ENCODE peak calls at places on chromosome 20, in five cellular contexts. One of them, this sample, is unnamed.

GRCh38 chr20:50196248-50196647 is 5.6 kb downstream of the CEBPB start:
- DNase-seq in IMR-90: no peak
- DNase-seq in SJSA1: no peak
- DNase-seq in caudate nucleus: no peak
- DNase-seq in CD8-positive, alpha-beta T cell: no peak
- DNase-seq in this sample: no peak

GRCh38 chr20:54199721-54200176 is 8.1 kb upstream of the PFDN4 start:
- DNase-seq in IMR-90: peak; percentile 73
- DNase-seq in SJSA1: peak; percentile 60
- DNase-seq in caudate nucleus: peak; percentile 58
- DNase-seq in CD8-positive, alpha-beta T cell: peak; percentile 60
- DNase-seq in this sample: peak; percentile 34

GRCh38 chr20:23147964-23148720 is 62.0 kb upstream of the CD93 start:
- DNase-seq in IMR-90: peak; percentile 90
- DNase-seq in SJSA1: peak; percentile 76
- DNase-seq in caudate nucleus: no peak
- DNase-seq in CD8-positive, alpha-beta T cell: no peak
- DNase-seq in this sample: no peak

GRCh38 chr20:54017846-54018245 is 52.5 kb downstream of the BCAS1 start:
- DNase-seq in IMR-90: no peak
- DNase-seq in SJSA1: no peak
- DNase-seq in caudate nucleus: no peak
- DNase-seq in CD8-positive, alpha-beta T cell: no peak
- DNase-seq in this sample: no peak

GRCh38 chr20:18847226-18847625 is 33.6 kb downstream of the SCP2D1 start:
- DNase-seq in IMR-90: no peak
- DNase-seq in SJSA1: no peak
- DNase-seq in caudate nucleus: no peak
- DNase-seq in CD8-positive, alpha-beta T cell: no peak
- DNase-seq in this sample: no peak

GRCh38 chr20:9660236-9660868 is 146.0 kb downstream of the LAMP5 start:
- DNase-seq in IMR-90: peak; percentile 20
- DNase-seq in SJSA1: peak; percentile 4
- DNase-seq in caudate nucleus: no peak
- DNase-seq in CD8-positive, alpha-beta T cell: no peak
- DNase-seq in this sample: no peak

GRCh38 chr20:58188496-58188895 is 40.0 kb downstream of the ANKRD60 start:
- DNase-seq in IMR-90: no peak
- DNase-seq in SJSA1: no peak
- DNase-seq in caudate nucleus: no peak
- DNase-seq in CD8-positive, alpha-beta T cell: no peak
- DNase-seq in this sample: no peak

GRCh38 chr20:47161411-47161810 is 195.1 kb downstream of the ZMYND8 start:
- DNase-seq in IMR-90: no peak
- DNase-seq in SJSA1: no peak
- DNase-seq in caudate nucleus: no peak
- DNase-seq in CD8-positive, alpha-beta T cell: no peak
- DNase-seq in this sample: no peak

GRCh38 chr20:26209171-26209941 is 512.7 kb upstream of the ZNF337 start:
- DNase-seq in IMR-90: peak; percentile 11
- DNase-seq in SJSA1: no peak
- DNase-seq in caudate nucleus: peak; percentile 93
- DNase-seq in CD8-positive, alpha-beta T cell: no peak
- DNase-seq in this sample: no peak

GRCh38 chr20:63957004-63957689 is 931 bp upstream of the UCKL1 start:
- DNase-seq in IMR-90: peak; percentile 49
- DNase-seq in SJSA1: no peak
- DNase-seq in caudate nucleus: peak; percentile 57
- DNase-seq in CD8-positive, alpha-beta T cell: peak; percentile 58
- DNase-seq in this sample: no peak

GRCh38 chr20:723756-724155 is 44.5 kb downstream of the SLC52A3 start:
- DNase-seq in IMR-90: no peak
- DNase-seq in SJSA1: no peak
- DNase-seq in caudate nucleus: no peak
- DNase-seq in CD8-positive, alpha-beta T cell: no peak
- DNase-seq in this sample: no peak

GRCh38 chr20:25206063-25206403 is 10.5 kb downstream of the ENTPD6 start:
- DNase-seq in IMR-90: no peak
- DNase-seq in SJSA1: no peak
- DNase-seq in caudate nucleus: no peak
- DNase-seq in CD8-positive, alpha-beta T cell: no peak
- DNase-seq in this sample: no peak

GRCh38 chr20:56166781-56167465 is 81.6 kb upstream of the MC3R start:
- DNase-seq in IMR-90: no peak
- DNase-seq in SJSA1: no peak
- DNase-seq in caudate nucleus: no peak
- DNase-seq in CD8-positive, alpha-beta T cell: no peak
- DNase-seq in this sample: no peak

GRCh38 chr20:23115823-23116222 is 29.7 kb upstream of the CD93 start:
- DNase-seq in IMR-90: no peak
- DNase-seq in SJSA1: no peak
- DNase-seq in caudate nucleus: no peak
- DNase-seq in CD8-positive, alpha-beta T cell: no peak
- DNase-seq in this sample: no peak

GRCh38 chr20:24782801-24783630 is 166.1 kb upstream of the CST7 start:
- DNase-seq in IMR-90: no peak
- DNase-seq in SJSA1: no peak
- DNase-seq in caudate nucleus: no peak
- DNase-seq in CD8-positive, alpha-beta T cell: no peak
- DNase-seq in this sample: no peak

GRCh38 chr20:63935447-63935846 is 20.8 kb downstream of the UCKL1 start:
- DNase-seq in IMR-90: no peak
- DNase-seq in SJSA1: no peak
- DNase-seq in caudate nucleus: no peak
- DNase-seq in CD8-positive, alpha-beta T cell: no peak
- DNase-seq in this sample: no peak

GRCh38 chr20:6959900-6960312 is 192.4 kb downstream of the BMP2 start:
- DNase-seq in IMR-90: no peak
- DNase-seq in SJSA1: no peak
- DNase-seq in caudate nucleus: no peak
- DNase-seq in CD8-positive, alpha-beta T cell: no peak
- DNase-seq in this sample: no peak

GRCh38 chr20:53642196-53643030 is 48.8 kb upstream of the ZNF217 start:
- DNase-seq in IMR-90: peak; percentile 50
- DNase-seq in SJSA1: peak; percentile 91
- DNase-seq in caudate nucleus: no peak
- DNase-seq in CD8-positive, alpha-beta T cell: peak; percentile 25
- DNase-seq in this sample: no peak

GRCh38 chr20:10171864-10172751 is 46.5 kb upstream of the SNAP25 start:
- DNase-seq in IMR-90: peak; percentile 25
- DNase-seq in SJSA1: peak; percentile 81
- DNase-seq in caudate nucleus: peak; percentile 70
- DNase-seq in CD8-positive, alpha-beta T cell: no peak
- DNase-seq in this sample: peak; percentile 23

GRCh38 chr20:64037199-64037497 is 1.2 kb downstream of the C20orf204 start:
- DNase-seq in IMR-90: no peak
- DNase-seq in SJSA1: no peak
- DNase-seq in caudate nucleus: no peak
- DNase-seq in CD8-positive, alpha-beta T cell: no peak
- DNase-seq in this sample: no peak

GRCh38 chr20:62505337-62506045 is 29.7 kb upstream of the GATA5 start:
- DNase-seq in IMR-90: no peak
- DNase-seq in SJSA1: no peak
- DNase-seq in caudate nucleus: no peak
- DNase-seq in CD8-positive, alpha-beta T cell: no peak
- DNase-seq in this sample: no peak

GRCh38 chr20:24724982-24725533 is 224.0 kb upstream of the CST7 start:
- DNase-seq in IMR-90: no peak
- DNase-seq in SJSA1: no peak
- DNase-seq in caudate nucleus: no peak
- DNase-seq in CD8-positive, alpha-beta T cell: no peak
- DNase-seq in this sample: no peak

GRCh38 chr20:25277051-25277801 is 29.3 kb downstream of the PYGB start:
- DNase-seq in IMR-90: no peak
- DNase-seq in SJSA1: no peak
- DNase-seq in caudate nucleus: no peak
- DNase-seq in CD8-positive, alpha-beta T cell: no peak
- DNase-seq in this sample: no peak

GRCh38 chr20:38825901-38826625 is 20.6 kb downstream of the PPP1R16B start:
- DNase-seq in IMR-90: peak; percentile 67
- DNase-seq in SJSA1: no peak
- DNase-seq in caudate nucleus: no peak
- DNase-seq in CD8-positive, alpha-beta T cell: no peak
- DNase-seq in this sample: no peak

GRCh38 chr20:51449498-51450220 is 92.9 kb downstream of the NFATC2 start:
- DNase-seq in IMR-90: no peak
- DNase-seq in SJSA1: no peak
- DNase-seq in caudate nucleus: no peak
- DNase-seq in CD8-positive, alpha-beta T cell: no peak
- DNase-seq in this sample: no peak
- H3K27ac ChIP-seq in IMR-90: no peak overlapping the region
- H3K27ac ChIP-seq in SJSA1: no peak overlapping the region
- H3K27ac ChIP-seq in caudate nucleus: no peak overlapping the region
- H3K27ac ChIP-seq in CD8-positive, alpha-beta T cell: no peak overlapping the region
- H3K27ac ChIP-seq in this sample: no peak overlapping the region

DNA sequence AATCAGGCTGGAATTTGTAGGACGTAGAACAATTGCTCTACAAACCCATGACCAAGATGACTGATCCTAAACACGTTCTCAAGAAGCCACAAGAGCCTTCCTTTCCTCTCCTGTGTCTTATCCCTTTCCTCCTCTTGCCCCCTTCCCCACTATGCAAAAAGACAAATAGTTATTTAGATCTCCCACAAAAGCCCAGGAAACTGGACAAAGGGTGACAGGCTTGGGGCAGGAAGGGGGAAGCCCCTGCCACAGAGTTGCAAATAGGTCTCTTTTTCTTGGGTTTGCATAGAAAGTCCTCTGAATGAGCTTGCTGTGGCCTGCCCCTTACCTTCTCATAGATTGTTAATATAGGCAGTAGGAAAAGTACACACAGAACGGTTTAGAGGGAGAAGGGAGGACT is 377.1 kb upstream of the BTBD3 start:
- DNase-seq in IMR-90: no peak
- DNase-seq in SJSA1: no peak
- DNase-seq in caudate nucleus: no peak
- DNase-seq in CD8-positive, alpha-beta T cell: no peak
- DNase-seq in this sample: no peak
- H3K27ac ChIP-seq in IMR-90: no peak overlapping the region
- H3K27ac ChIP-seq in SJSA1: no peak overlapping the region
- H3K27ac ChIP-seq in caudate nucleus: no peak overlapping the region
- H3K27ac ChIP-seq in CD8-positive, alpha-beta T cell: no peak overlapping the region
- H3K27ac ChIP-seq in this sample: no peak overlapping the region

GRCh38 chr20:40468759-40469158 is 220.3 kb downstream of the MAFB start:
- DNase-seq in IMR-90: no peak
- DNase-seq in SJSA1: no peak
- DNase-seq in caudate nucleus: no peak
- DNase-seq in CD8-positive, alpha-beta T cell: no peak
- DNase-seq in this sample: no peak
- H3K27ac ChIP-seq in IMR-90: no peak overlapping the region
- H3K27ac ChIP-seq in SJSA1: no peak overlapping the region
- H3K27ac ChIP-seq in caudate nucleus: no peak overlapping the region
- H3K27ac ChIP-seq in CD8-positive, alpha-beta T cell: no peak overlapping the region
- H3K27ac ChIP-seq in this sample: no peak overlapping the region

GRCh38 chr20:33672426-33673114 is 1.7 kb downstream of the NECAB3 start:
- DNase-seq in IMR-90: no peak
- DNase-seq in SJSA1: no peak
- DNase-seq in caudate nucleus: no peak
- DNase-seq in CD8-positive, alpha-beta T cell: no peak
- DNase-seq in this sample: no peak
- H3K27ac ChIP-seq in IMR-90: no peak overlapping the region
- H3K27ac ChIP-seq in SJSA1: peak overlapping the region; percentile 70
- H3K27ac ChIP-seq in caudate nucleus: peak overlapping the region; percentile 68
- H3K27ac ChIP-seq in CD8-positive, alpha-beta T cell: no peak overlapping the region
- H3K27ac ChIP-seq in this sample: peak overlapping the region; percentile 82

DNA sequence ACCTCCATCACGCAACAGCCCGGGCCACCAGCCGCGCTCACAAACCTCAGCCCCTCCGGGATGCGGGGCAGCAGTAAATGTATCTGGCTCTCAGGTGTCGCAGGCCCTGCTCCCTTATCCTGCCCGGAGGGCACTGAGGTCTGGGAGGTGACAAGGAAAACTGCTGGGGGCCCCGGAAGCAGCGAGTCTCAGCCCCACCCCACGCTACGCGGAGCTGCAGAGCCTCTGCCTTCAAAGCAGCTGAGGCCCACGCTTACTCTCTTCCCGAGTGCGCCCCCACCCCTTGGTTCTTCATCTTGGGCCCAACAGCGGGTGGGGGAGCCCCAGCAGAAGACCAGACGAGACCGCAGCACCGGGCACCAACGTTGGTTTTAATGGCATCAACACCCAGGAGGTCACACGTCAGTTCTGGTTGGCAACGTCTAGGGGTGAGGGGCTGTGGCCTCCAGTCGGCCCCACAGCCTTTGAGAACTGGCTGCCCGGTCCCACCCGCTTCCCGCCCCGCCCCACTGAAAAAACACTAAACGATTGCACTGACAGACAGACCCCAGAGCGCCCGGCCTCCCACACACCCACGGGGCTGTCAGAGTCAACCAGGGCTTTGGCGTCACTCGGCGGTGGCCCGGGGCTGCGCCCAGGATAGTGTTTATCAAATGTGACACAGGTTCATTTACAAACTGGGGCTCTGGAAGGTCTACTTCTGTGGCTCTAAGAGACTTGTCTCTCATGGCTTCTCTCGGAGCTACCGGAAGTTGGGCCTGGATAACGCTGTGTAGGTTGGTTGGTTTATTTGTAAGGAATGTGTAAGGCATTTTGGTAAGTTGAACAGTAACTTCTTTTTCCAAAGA is 43.7 kb downstream of the DSTN start:
- DNase-seq in IMR-90: no peak
- DNase-seq in SJSA1: no peak
- DNase-seq in caudate nucleus: no peak
- DNase-seq in CD8-positive, alpha-beta T cell: no peak
- DNase-seq in this sample: no peak
- H3K27ac ChIP-seq in IMR-90: no peak overlapping the region
- H3K27ac ChIP-seq in SJSA1: peak overlapping the region; percentile 68
- H3K27ac ChIP-seq in caudate nucleus: no peak overlapping the region
- H3K27ac ChIP-seq in CD8-positive, alpha-beta T cell: no peak overlapping the region
- H3K27ac ChIP-seq in this sample: no peak overlapping the region

DNA sequence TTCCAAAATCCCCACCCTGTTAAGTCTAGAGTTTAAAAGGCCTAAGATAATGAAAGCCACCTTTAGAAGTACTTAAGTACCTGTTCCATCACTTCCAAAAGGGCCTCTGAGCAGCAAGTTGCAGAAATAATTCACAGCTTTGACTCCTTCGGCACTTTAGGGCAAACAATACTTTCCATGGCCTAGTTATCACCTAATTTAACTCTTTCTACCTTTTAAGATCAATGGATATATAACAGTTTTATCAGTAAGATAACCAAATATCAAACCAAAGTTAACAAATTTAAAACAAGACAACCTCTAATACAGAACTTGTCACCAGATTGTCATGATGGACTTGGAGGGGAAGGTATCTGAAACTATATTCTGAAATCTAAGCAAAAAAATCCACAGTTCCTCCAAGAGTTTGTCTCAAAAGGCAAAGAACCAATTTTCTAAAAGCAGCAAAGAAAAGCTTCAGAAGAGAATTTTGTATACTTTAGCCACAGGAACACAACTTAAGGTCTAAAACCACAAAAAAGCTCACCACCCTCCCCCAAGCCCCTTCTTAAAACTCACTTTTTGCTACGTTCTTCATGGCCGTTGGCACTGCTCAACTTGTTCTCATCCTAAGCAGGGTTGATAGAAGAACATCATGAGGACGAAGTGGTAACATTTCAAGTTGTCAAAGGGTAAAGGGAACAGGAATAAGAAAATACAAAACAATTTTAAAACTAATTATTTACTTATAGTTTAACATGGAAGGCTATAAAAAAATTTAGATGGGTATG is 3.5 kb downstream of the RBM39 start:
- DNase-seq in IMR-90: no peak
- DNase-seq in SJSA1: no peak
- DNase-seq in caudate nucleus: no peak
- DNase-seq in CD8-positive, alpha-beta T cell: no peak
- DNase-seq in this sample: no peak
- H3K27ac ChIP-seq in IMR-90: no peak overlapping the region
- H3K27ac ChIP-seq in SJSA1: no peak overlapping the region
- H3K27ac ChIP-seq in caudate nucleus: no peak overlapping the region
- H3K27ac ChIP-seq in CD8-positive, alpha-beta T cell: no peak overlapping the region
- H3K27ac ChIP-seq in this sample: no peak overlapping the region